ENCODE peak calls at places on chromosomes 16 and 17, in ten cellular contexts. S, A, H, B, J, Q, Y, U, F and D are unnamed samples.

GRCh38 chr17:53218723-53219122 is 604.0 kb upstream of the KIF2B start:
- DNase-seq in H (no peak), J (no peak), Y (no peak), B (no peak), U (no peak), S (no peak), F (no peak), Q (no peak), A (no peak), D (no peak)

GRCh38 chr17:48612456-48612853 is 1.6 kb upstream of the HOXB7 start:
- DNase-seq in U (no peak), Q (peak; percentile 70), F (no peak), Y (no peak), H (no peak), S (no peak), A (no peak), J (no peak), B (peak; percentile 13), D (no peak)

GRCh38 chr16:2077016-2077415 is 29.2 kb downstream of the TSC2 start:
- DNase-seq in Y (no peak), Q (no peak), F (no peak), U (no peak), A (no peak), S (no peak), B (no peak), H (no peak), J (no peak), D (no peak)

GRCh38 chr17:71970312-71970711 is 150.5 kb upstream of the SOX9 start:
- DNase-seq in J (no peak), Y (no peak), F (no peak), A (no peak), S (no peak), B (peak; percentile 62), U (no peak), H (no peak), Q (no peak), D (peak; percentile 42)

GRCh38 chr17:62705781-62706597 is 78.5 kb downstream of the MRC2 start:
- DNase-seq in Q (no peak), F (peak; percentile 47), U (no peak), S (no peak), H (no peak), J (no peak), Y (no peak), A (no peak), B (no peak), D (no peak)

GRCh38 chr17:18041776-18042175 is 2.6 kb downstream of the GID4 start:
- DNase-seq in Q (peak; percentile 13), A (no peak), F (no peak), Y (no peak), H (no peak), U (peak; percentile 46), B (no peak), S (no peak), J (no peak), D (no peak)

GRCh38 chr17:74442670-74443515 is 11.0 kb downstream of the GPRC5C start:
- DNase-seq in H (peak; percentile 89), U (no peak), S (peak; percentile 34), J (no peak), Q (peak; percentile 72), Y (no peak), F (peak; percentile 91), B (no peak), A (peak; percentile 91), D (peak; percentile 93)

GRCh38 chr17:79942591-79943353 is 92.9 kb downstream of the TBC1D16 start:
- DNase-seq in B (no peak), Y (no peak), Q (peak; percentile 42), A (peak; percentile 50), F (peak; percentile 72), S (peak; percentile 22), J (peak; percentile 20), H (no peak), U (no peak), D (no peak)

GRCh38 chr16:72400257-72401078 is 228.5 kb upstream of the PMFBP1 start:
- DNase-seq in Y (peak; percentile 52), H (peak; percentile 49), J (peak; percentile 16), B (peak; percentile 43), Q (no peak), U (no peak), F (no peak), S (peak; percentile 31), A (no peak), D (peak; percentile 67)